ENCODE peak calls at places on chromosomes 5 and 9, in six cellular contexts. C is PC-3, B is A549, A is uterus, X is prostate gland, F is Peyer's patch. Q is an unnamed sample. For H3K4me1, the result is how much of the 10 kb centered on the place peaks cover.

GRCh38 chr5:131163315-131164119 is 1.5 kb downstream of the HINT1 start:
- DNase-seq in B (peak), A (no peak), X (no peak), C (peak), F (no peak), Q (no peak)

GRCh38 chr5:953535-954449 is 54.8 kb upstream of the NKD2 start:
- DNase-seq in F (peak), X (no peak), A (no peak), B (peak), C (no peak), Q (no peak)

GRCh38 chr5:120476063-120476462 is 12.0 kb downstream of the PRR16 start:
- DNase-seq in F (no peak), B (no peak), X (no peak), C (no peak), A (no peak), Q (no peak)

GRCh38 chr5:73617510-73618279 is 8.3 kb upstream of the ARHGEF28 start:
- DNase-seq in F (no peak), A (no peak), X (no peak), C (peak), B (no peak), Q (no peak)

GRCh38 chr9:86093788-86094555 is 5.4 kb downstream of the GOLM1 start:
- DNase-seq in A (no peak), C (peak), X (peak), F (peak), B (peak), Q (no peak)

GRCh38 chr5:177509361-177509951 is at the start of gene DOK3:
- DNase-seq in A (no peak), X (no peak), F (no peak), B (no peak), C (no peak), Q (no peak)

GRCh38 chr5:9928266-9928750 is 298.2 kb upstream of the TAS2R1 start:
- DNase-seq in B (no peak), F (no peak), X (no peak), A (no peak), C (no peak), Q (no peak)

GRCh38 chr9:89863141-89863540 is 258.3 kb downstream of the GADD45G start:
- DNase-seq in A (no peak), B (no peak), C (no peak), X (no peak), F (peak), Q (no peak)

GRCh38 chr9:111728617-111729366 is 65.9 kb downstream of the SHOC1 start:
- DNase-seq in B (peak), X (no peak), C (peak), A (no peak), F (no peak), Q (no peak)

GRCh38 chr9:471320-471719 is 256.7 kb downstream of the DOCK8 start:
- DNase-seq in C (peak), A (no peak), B (no peak), X (no peak), F (no peak), Q (no peak)

GRCh38 chr5:124996764-124997077 is 250.3 kb upstream of the ZNF608 start:
- DNase-seq in B (peak), X (no peak), F (no peak), A (no peak), C (peak), Q (no peak)

GRCh38 chr5:133596049-133596448 is 16.3 kb downstream of the FSTL4 start:
- DNase-seq in F (no peak), B (no peak), A (no peak), X (no peak), C (no peak), Q (no peak)

GRCh38 chr9:127263244-127263643 is 1.3 kb upstream of the GARNL3 start:
- DNase-seq in X (no peak), B (no peak), F (no peak), A (no peak), C (no peak), Q (no peak)

GRCh38 chr5:178542455-178542854 is 47.7 kb downstream of the COL23A1 start:
- DNase-seq in A (no peak), F (no peak), B (no peak), C (no peak), X (no peak), Q (no peak)

GRCh38 chr9:21585756-21586752 is 103.9 kb upstream of the IFNE start:
- DNase-seq in B (peak), X (no peak), F (no peak), C (peak), A (no peak), Q (no peak)

GRCh38 chr5:137310051-137310730 is 188.9 kb downstream of the SPOCK1 start:
- DNase-seq in A (no peak), B (peak), X (no peak), F (no peak), C (peak), Q (no peak)

GRCh38 chr5:137305971-137306592 is 193.0 kb downstream of the SPOCK1 start:
- DNase-seq in A (no peak), F (no peak), C (no peak), X (no peak), B (no peak), Q (no peak)

GRCh38 chr5:137306903-137307302 is 192.2 kb downstream of the SPOCK1 start:
- DNase-seq in C (no peak), X (peak), F (no peak), B (peak), A (no peak), Q (no peak)

GRCh38 chr5:137309290-137309689 is 189.8 kb downstream of the SPOCK1 start:
- DNase-seq in X (no peak), F (no peak), C (no peak), A (no peak), B (no peak), Q (no peak)

DNA sequence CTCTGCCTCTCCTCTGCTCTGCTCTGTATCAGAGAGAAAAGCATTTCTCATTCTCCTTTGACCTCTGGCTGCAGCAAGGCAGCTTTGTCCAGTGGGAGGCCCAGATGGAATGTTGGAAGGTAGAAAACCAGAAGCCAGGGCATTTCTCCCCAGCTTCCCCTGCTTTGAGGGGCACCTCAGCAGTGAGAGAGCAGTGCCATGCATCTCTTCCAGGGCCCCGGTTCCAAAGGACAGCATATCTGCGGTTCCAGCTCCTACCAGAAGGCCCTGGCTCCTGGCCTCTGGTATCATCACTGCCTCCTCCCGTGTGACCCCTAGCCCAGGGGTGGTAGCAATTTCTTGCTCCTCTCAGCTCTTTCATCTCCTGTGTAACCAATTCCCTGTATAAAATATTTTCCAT is 190.8 kb downstream of the SPOCK1 start:
- DNase-seq in X (no peak), F (no peak), C (no peak), B (no peak), A (no peak), Q (no peak)
- H3K4me1 ChIP-seq in X (under half), F (under half), C (under half), B (under half), A (under half), Q (under half)

GRCh38 chr5:146205499-146206202 is 2.2 kb downstream of the RBM27 start:
- DNase-seq in F (no peak), B (no peak), C (no peak), A (no peak), X (no peak), Q (no peak)

GRCh38 chr5:146203872-146204192 is 427 bp downstream of the RBM27 start:
- DNase-seq in B (no peak), A (no peak), C (no peak), F (no peak), X (no peak), Q (no peak)

GRCh38 chr5:146213210-146213838 is 9.9 kb downstream of the RBM27 start:
- DNase-seq in B (peak), A (no peak), C (no peak), X (no peak), F (no peak), Q (no peak)

GRCh38 chr5:146206257-146206656 is 2.9 kb downstream of the RBM27 start:
- DNase-seq in F (no peak), C (no peak), B (no peak), X (no peak), A (no peak), Q (no peak)

GRCh38 chr5:146208916-146209522 is 5.6 kb downstream of the RBM27 start:
- DNase-seq in F (no peak), C (peak), B (no peak), X (no peak), A (no peak), Q (no peak)
- TF ChIP-seq CTCF in F (no peak), C (peak), B (no peak), X (peak), A (no peak), Q (no peak)

DNA sequence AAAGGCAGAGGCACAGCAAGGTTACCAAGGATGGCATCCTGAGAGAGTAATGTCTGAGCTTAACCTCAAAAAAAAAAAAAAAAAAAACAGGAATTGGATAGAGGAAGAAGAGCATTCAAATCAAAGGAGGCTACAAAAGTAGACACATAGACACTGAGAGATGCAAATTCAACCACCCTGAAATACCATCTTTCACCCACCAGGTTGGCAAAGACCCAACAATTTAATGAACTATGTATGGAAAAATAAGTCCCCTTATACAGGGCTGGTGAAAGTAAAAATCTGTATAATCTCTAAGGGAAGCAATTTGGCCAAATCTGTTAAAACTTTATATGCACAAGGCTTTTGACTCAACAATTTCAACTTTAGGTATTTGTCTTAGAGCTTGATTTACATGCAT is 4.9 kb downstream of the NADK2 start:
- DNase-seq in C (no peak), A (no peak), B (no peak), X (no peak), F (no peak), Q (no peak)
- H3K4me1 ChIP-seq in C (under half), A (under half), B (under half), X (under half), F (under half), Q (under half)

GRCh38 chr9:129481824-129482511 is 138.9 kb downstream of the C9orf50 start:
- DNase-seq in F (no peak), A (peak), C (no peak), B (peak), X (no peak), Q (no peak)
- TF ChIP-seq CTCF in F (no peak), A (peak), C (peak), B (peak), X (peak), Q (no peak)